ENCODE peak calls at places on chromosomes 16 and 17, in eight cellular contexts. One of them, this sample, is unnamed.

GRCh38 chr17:57531648-57532486 is 213.2 kb downstream of the CCDC182 start:
- DNase-seq in K562: peak; percentile 21
- DNase-seq in tibial nerve: no peak
- DNase-seq in upper lobe of left lung: no peak
- DNase-seq in prostate gland: no peak
- DNase-seq in IMR-90: no peak
- DNase-seq in transverse colon: no peak
- DNase-seq in heart left ventricle: no peak
- DNase-seq in this sample: no peak

GRCh38 chr17:5804226-5804625 is 219.9 kb upstream of the NLRP1 start:
- DNase-seq in transverse colon: no peak
- DNase-seq in IMR-90: no peak
- DNase-seq in upper lobe of left lung: no peak
- DNase-seq in prostate gland: no peak
- DNase-seq in K562: no peak
- DNase-seq in tibial nerve: no peak
- DNase-seq in heart left ventricle: no peak
- DNase-seq in this sample: no peak

GRCh38 chr17:73401911-73402310 is 90.1 kb upstream of the CDC42EP4 start:
- DNase-seq in K562: peak; percentile 52
- DNase-seq in transverse colon: no peak
- DNase-seq in IMR-90: peak; percentile 7
- DNase-seq in heart left ventricle: peak; percentile 87
- DNase-seq in tibial nerve: peak; percentile 41
- DNase-seq in upper lobe of left lung: no peak
- DNase-seq in prostate gland: no peak
- DNase-seq in this sample: no peak

GRCh38 chr17:45920083-45920482 is 25.7 kb downstream of the MAPT start:
- DNase-seq in heart left ventricle: no peak
- DNase-seq in prostate gland: no peak
- DNase-seq in K562: no peak
- DNase-seq in transverse colon: no peak
- DNase-seq in IMR-90: no peak
- DNase-seq in tibial nerve: no peak
- DNase-seq in upper lobe of left lung: no peak
- DNase-seq in this sample: no peak

GRCh38 chr17:7589204-7589868 is 558 bp downstream of the SOX15 start:
- DNase-seq in prostate gland: peak; percentile 86
- DNase-seq in transverse colon: peak; percentile 81
- DNase-seq in IMR-90: peak; percentile 83
- DNase-seq in tibial nerve: peak; percentile 87
- DNase-seq in K562: no peak
- DNase-seq in upper lobe of left lung: peak; percentile 84
- DNase-seq in heart left ventricle: peak; percentile 91
- DNase-seq in this sample: peak; percentile 82

GRCh38 chr16:67296422-67296821 is 17.1 kb downstream of the PLEKHG4 start:
- DNase-seq in K562: no peak
- DNase-seq in prostate gland: no peak
- DNase-seq in tibial nerve: no peak
- DNase-seq in transverse colon: no peak
- DNase-seq in upper lobe of left lung: no peak
- DNase-seq in heart left ventricle: no peak
- DNase-seq in IMR-90: peak; percentile 92
- DNase-seq in this sample: no peak

GRCh38 chr17:77566151-77566550 is 392.4 kb upstream of the TNRC6C start:
- DNase-seq in K562: no peak
- DNase-seq in transverse colon: no peak
- DNase-seq in upper lobe of left lung: no peak
- DNase-seq in heart left ventricle: no peak
- DNase-seq in tibial nerve: no peak
- DNase-seq in prostate gland: no peak
- DNase-seq in IMR-90: no peak
- DNase-seq in this sample: no peak

GRCh38 chr17:72529386-72529785 is 408.6 kb downstream of the SOX9 start:
- DNase-seq in upper lobe of left lung: no peak
- DNase-seq in heart left ventricle: no peak
- DNase-seq in tibial nerve: no peak
- DNase-seq in K562: no peak
- DNase-seq in IMR-90: no peak
- DNase-seq in prostate gland: no peak
- DNase-seq in transverse colon: no peak
- DNase-seq in this sample: no peak

GRCh38 chr16:84453061-84453752 is 51.3 kb downstream of the MEAK7 start:
- DNase-seq in tibial nerve: no peak
- DNase-seq in IMR-90: no peak
- DNase-seq in prostate gland: no peak
- DNase-seq in K562: no peak
- DNase-seq in heart left ventricle: no peak
- DNase-seq in upper lobe of left lung: peak; percentile 12
- DNase-seq in transverse colon: no peak
- DNase-seq in this sample: peak; percentile 39

GRCh38 chr16:24936151-24936550 is 79.0 kb downstream of the ARHGAP17 start:
- DNase-seq in prostate gland: no peak
- DNase-seq in transverse colon: no peak
- DNase-seq in heart left ventricle: no peak
- DNase-seq in tibial nerve: no peak
- DNase-seq in IMR-90: peak; percentile 6
- DNase-seq in K562: no peak
- DNase-seq in upper lobe of left lung: no peak
- DNase-seq in this sample: no peak

GRCh38 chr17:3049705-3050295 is 13.6 kb downstream of the OR1D5 start:
- DNase-seq in transverse colon: no peak
- DNase-seq in IMR-90: no peak
- DNase-seq in tibial nerve: no peak
- DNase-seq in upper lobe of left lung: no peak
- DNase-seq in K562: no peak
- DNase-seq in prostate gland: no peak
- DNase-seq in heart left ventricle: no peak
- DNase-seq in this sample: no peak

GRCh38 chr16:65933703-65934102 is 432.8 kb upstream of the CDH5 start:
- DNase-seq in prostate gland: no peak
- DNase-seq in upper lobe of left lung: no peak
- DNase-seq in IMR-90: no peak
- DNase-seq in transverse colon: no peak
- DNase-seq in heart left ventricle: no peak
- DNase-seq in K562: no peak
- DNase-seq in tibial nerve: no peak
- DNase-seq in this sample: no peak

GRCh38 chr16:64711026-64711425 is 410.8 kb downstream of the CDH11 start:
- DNase-seq in heart left ventricle: no peak
- DNase-seq in prostate gland: no peak
- DNase-seq in K562: no peak
- DNase-seq in transverse colon: no peak
- DNase-seq in upper lobe of left lung: no peak
- DNase-seq in IMR-90: no peak
- DNase-seq in tibial nerve: no peak
- DNase-seq in this sample: no peak

GRCh38 chr16:66661210-66661560 is 35.4 kb downstream of the CMTM4 start:
- DNase-seq in prostate gland: no peak
- DNase-seq in upper lobe of left lung: no peak
- DNase-seq in tibial nerve: no peak
- DNase-seq in IMR-90: no peak
- DNase-seq in K562: peak; percentile 23
- DNase-seq in transverse colon: no peak
- DNase-seq in heart left ventricle: no peak
- DNase-seq in this sample: no peak

GRCh38 chr17:28926786-28927185 is 23.9 kb upstream of the DHRS13 start:
- DNase-seq in K562: peak; percentile 35
- DNase-seq in heart left ventricle: no peak
- DNase-seq in prostate gland: no peak
- DNase-seq in IMR-90: no peak
- DNase-seq in upper lobe of left lung: no peak
- DNase-seq in tibial nerve: no peak
- DNase-seq in transverse colon: no peak
- DNase-seq in this sample: peak; percentile 56

DNA sequence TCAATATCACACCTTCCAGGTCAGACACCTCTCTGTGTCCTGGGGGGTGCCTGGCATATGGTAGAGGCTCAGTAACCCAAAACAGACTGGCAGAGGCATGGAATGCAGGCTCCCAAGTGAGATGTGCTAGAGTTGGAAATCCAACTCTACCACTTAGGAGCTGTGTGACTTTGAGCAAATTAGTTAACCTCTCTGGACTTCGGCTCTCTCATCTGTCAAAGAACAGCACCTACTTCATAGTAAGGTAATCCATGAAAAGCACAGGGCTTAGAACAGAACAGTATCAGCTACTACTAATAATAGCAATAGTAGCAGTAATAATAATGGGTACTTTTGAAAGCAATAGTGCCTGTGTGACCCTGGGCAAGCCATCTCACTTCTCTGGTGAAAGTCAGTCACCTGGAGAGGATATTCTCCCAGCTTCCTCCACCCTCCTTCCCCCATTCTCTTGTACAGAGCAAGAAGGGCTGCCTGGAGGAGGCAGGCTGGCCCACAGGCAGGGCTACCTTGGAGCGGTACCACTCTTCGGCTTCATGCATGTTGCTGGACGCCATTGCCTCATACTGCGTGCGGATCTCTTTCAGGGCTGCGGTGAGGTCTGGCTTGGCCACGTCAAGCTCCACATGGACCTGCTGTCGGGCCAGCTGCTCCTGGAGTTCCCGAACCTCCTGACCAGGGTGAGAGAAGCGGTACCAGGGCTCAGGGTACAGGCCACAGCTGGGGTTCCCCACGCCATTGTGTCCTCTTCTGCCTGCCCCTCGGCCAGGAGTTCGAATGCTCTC is 2.3 kb downstream of the GFAP start:
- DNase-seq in K562: no peak
- DNase-seq in IMR-90: no peak
- DNase-seq in prostate gland: no peak
- DNase-seq in transverse colon: no peak
- DNase-seq in upper lobe of left lung: no peak
- DNase-seq in heart left ventricle: no peak
- DNase-seq in tibial nerve: no peak
- DNase-seq in this sample: peak; percentile 9
- H3K4me3 ChIP-seq in K562: no peak overlapping the region
- H3K4me3 ChIP-seq in IMR-90: no peak overlapping the region
- H3K4me3 ChIP-seq in prostate gland: no peak overlapping the region
- H3K4me3 ChIP-seq in transverse colon: no peak overlapping the region
- H3K4me3 ChIP-seq in upper lobe of left lung: no peak overlapping the region
- H3K4me3 ChIP-seq in heart left ventricle: no peak overlapping the region
- H3K4me3 ChIP-seq in tibial nerve: no peak overlapping the region
- H3K4me3 ChIP-seq in this sample: no peak overlapping the region

DNA sequence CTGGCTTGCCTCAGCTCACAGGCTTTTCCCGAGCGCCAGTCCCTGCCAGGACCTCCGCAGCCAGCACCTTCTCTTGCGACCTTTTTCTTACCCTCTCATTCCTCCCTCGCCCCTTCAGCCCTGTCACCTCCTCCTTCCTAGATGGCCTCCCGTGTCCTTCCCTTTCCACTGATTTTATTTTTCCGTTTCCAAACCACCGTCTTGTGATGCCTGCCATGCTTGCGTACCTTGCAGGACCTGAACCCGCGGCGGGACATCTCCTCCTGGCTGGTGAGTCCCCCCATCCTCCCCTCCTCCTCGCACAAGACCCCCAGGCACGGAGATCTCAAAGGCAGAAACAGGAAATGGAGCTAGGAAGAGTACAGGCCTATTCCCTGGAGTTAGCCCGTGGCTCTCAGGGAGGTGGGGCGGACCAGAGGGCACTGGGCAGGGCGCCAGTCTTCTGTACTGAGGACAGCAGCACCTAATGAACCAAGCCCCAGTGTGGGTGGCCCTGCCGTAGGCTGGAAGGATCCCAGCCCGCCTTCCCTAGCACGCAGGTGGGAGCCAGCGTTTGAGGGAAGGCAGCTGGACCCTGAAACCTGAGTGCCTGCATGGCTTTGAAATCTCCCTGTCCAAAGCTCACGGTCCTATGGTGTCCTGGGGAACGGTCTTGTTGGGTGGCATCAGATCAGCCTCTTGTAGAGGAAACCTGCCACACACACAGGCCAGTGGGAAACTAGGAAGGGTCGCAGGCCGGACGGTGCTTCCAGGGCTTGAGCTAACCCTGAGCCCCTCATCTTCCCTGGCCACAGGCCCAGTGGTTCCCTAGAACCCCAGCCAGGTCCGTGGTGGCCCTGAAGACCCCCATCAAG is 612 bp downstream of the CISD3 start:
- DNase-seq in K562: peak; percentile 46
- DNase-seq in upper lobe of left lung: peak; percentile 88
- DNase-seq in tibial nerve: peak; percentile 52
- DNase-seq in IMR-90: peak; percentile 42
- DNase-seq in prostate gland: no peak
- DNase-seq in heart left ventricle: peak; percentile 91
- DNase-seq in transverse colon: peak; percentile 95
- DNase-seq in this sample: peak; percentile 80
- TF ChIP-seq POLR2A in K562: no peak
- TF ChIP-seq POLR2A in upper lobe of left lung: no peak
- TF ChIP-seq POLR2A in tibial nerve: no peak
- TF ChIP-seq POLR2A in IMR-90: no peak
- TF ChIP-seq POLR2A in prostate gland: no peak
- TF ChIP-seq POLR2A in heart left ventricle: no peak
- TF ChIP-seq POLR2A in transverse colon: peak; percentile 86
- TF ChIP-seq POLR2A in this sample: no peak

GRCh38 chr16:63289834-63290460 is 1253.7 kb upstream of the CDH8 start:
- DNase-seq in K562: peak; percentile 20
- DNase-seq in heart left ventricle: peak; percentile 48
- DNase-seq in IMR-90: no peak
- DNase-seq in transverse colon: peak; percentile 15
- DNase-seq in tibial nerve: no peak
- DNase-seq in prostate gland: no peak
- DNase-seq in upper lobe of left lung: peak; percentile 23
- DNase-seq in this sample: no peak
- TF ChIP-seq CTCF in K562: peak; percentile 29
- TF ChIP-seq CTCF in heart left ventricle: peak; percentile 62
- TF ChIP-seq CTCF in IMR-90: peak; percentile 39
- TF ChIP-seq CTCF in transverse colon: peak; percentile 66
- TF ChIP-seq CTCF in tibial nerve: peak; percentile 19
- TF ChIP-seq CTCF in prostate gland: peak; percentile 28
- TF ChIP-seq CTCF in upper lobe of left lung: no peak
- TF ChIP-seq CTCF in this sample: no peak

GRCh38 chr16:11780988-11781680 is 15.9 kb downstream of the ZC3H7A start:
- DNase-seq in prostate gland: no peak
- DNase-seq in heart left ventricle: no peak
- DNase-seq in upper lobe of left lung: no peak
- DNase-seq in K562: no peak
- DNase-seq in tibial nerve: no peak
- DNase-seq in IMR-90: peak; percentile 34
- DNase-seq in transverse colon: no peak
- DNase-seq in this sample: no peak

GRCh38 chr16:11788914-11789313 is 8.1 kb downstream of the ZC3H7A start:
- DNase-seq in prostate gland: no peak
- DNase-seq in transverse colon: no peak
- DNase-seq in heart left ventricle: no peak
- DNase-seq in IMR-90: no peak
- DNase-seq in upper lobe of left lung: no peak
- DNase-seq in tibial nerve: no peak
- DNase-seq in K562: no peak
- DNase-seq in this sample: peak; percentile 8

GRCh38 chr16:11781773-11782172 is 15.3 kb downstream of the ZC3H7A start:
- DNase-seq in upper lobe of left lung: no peak
- DNase-seq in heart left ventricle: no peak
- DNase-seq in tibial nerve: no peak
- DNase-seq in prostate gland: peak; percentile 43
- DNase-seq in IMR-90: no peak
- DNase-seq in K562: no peak
- DNase-seq in transverse colon: no peak
- DNase-seq in this sample: no peak

GRCh38 chr16:11783319-11784047 is 13.6 kb downstream of the ZC3H7A start:
- DNase-seq in upper lobe of left lung: no peak
- DNase-seq in IMR-90: peak; percentile 45
- DNase-seq in transverse colon: no peak
- DNase-seq in heart left ventricle: no peak
- DNase-seq in K562: peak; percentile 46
- DNase-seq in tibial nerve: no peak
- DNase-seq in prostate gland: no peak
- DNase-seq in this sample: no peak

GRCh38 chr16:11784048-11784780 is 12.8 kb downstream of the ZC3H7A start:
- DNase-seq in heart left ventricle: no peak
- DNase-seq in IMR-90: no peak
- DNase-seq in transverse colon: no peak
- DNase-seq in upper lobe of left lung: no peak
- DNase-seq in K562: no peak
- DNase-seq in prostate gland: no peak
- DNase-seq in tibial nerve: no peak
- DNase-seq in this sample: no peak
- H3K4me3 ChIP-seq in heart left ventricle: no peak overlapping the region
- H3K4me3 ChIP-seq in IMR-90: no peak overlapping the region
- H3K4me3 ChIP-seq in transverse colon: no peak overlapping the region
- H3K4me3 ChIP-seq in upper lobe of left lung: no peak overlapping the region
- H3K4me3 ChIP-seq in K562: no peak overlapping the region
- H3K4me3 ChIP-seq in prostate gland: no peak overlapping the region
- H3K4me3 ChIP-seq in tibial nerve: no peak overlapping the region
- H3K4me3 ChIP-seq in this sample: no peak overlapping the region

This sample was measured in breast epithelium.